ENCODE peak calls at places on chromosome 15, in five cellular contexts. V is astrocyte of the spinal cord, E is cardiac fibroblast, O is foreskin fibroblast, J is endothelial cell. N is an unnamed sample.

GRCh38 chr15:99495430-99496301 is 70.1 kb upstream of the MEF2A start:
- DNase-seq in V (no peak), E (no peak), O (no peak), J (no peak), N (no peak)

GRCh38 chr15:62165793-62166380 is 802 bp upstream of the C2CD4B start:
- DNase-seq in J (no peak), V (no peak), O (no peak), E (peak), N (no peak)

GRCh38 chr15:25710184-25710583 is 152.9 kb downstream of the ATP10A start:
- DNase-seq in E (peak), V (no peak), O (no peak), J (peak), N (no peak)

GRCh38 chr15:43268111-43269105 is 1.7 kb upstream of the TGM5 start:
- DNase-seq in O (no peak), J (peak), V (peak), E (no peak), N (no peak)

GRCh38 chr15:65100427-65100826 is 14.6 kb downstream of the UBAP1L start:
- DNase-seq in J (no peak), E (no peak), O (no peak), V (no peak), N (no peak)

GRCh38 chr15:64731012-64731806 is 44.2 kb downstream of the RBPMS2 start:
- DNase-seq in J (peak), O (peak), E (peak), V (peak), N (peak)

GRCh38 chr15:40536501-40536900 is 28.3 kb downstream of the CCDC32 start:
- DNase-seq in V (peak), O (peak), E (peak), J (no peak), N (peak)

GRCh38 chr15:62658498-62658897 is 384.0 kb upstream of the TPM1 start:
- DNase-seq in J (no peak), O (no peak), V (no peak), E (peak), N (no peak)

GRCh38 chr15:37880009-37880834 is 54.2 kb upstream of the TMCO5A start:
- DNase-seq in V (peak), E (peak), O (peak), J (peak), N (peak)

GRCh38 chr15:89495638-89496145 is 691 bp downstream of the RHCG start:
- DNase-seq in E (no peak), J (no peak), V (no peak), O (no peak), N (no peak)

GRCh38 chr15:59105839-59106238 is 893 bp downstream of the CCNB2 start:
- DNase-seq in J (no peak), V (no peak), E (no peak), O (no peak), N (no peak)
- TF ChIP-seq CTCF in J (no peak), V (peak), E (no peak), O (no peak), N (no peak)

GRCh38 chr15:100525894-100526512 is 2.7 kb downstream of the CERS3 start:
- DNase-seq in J (no peak), V (no peak), O (no peak), E (no peak), N (no peak)
- TF ChIP-seq CTCF in J (no peak), V (no peak), O (no peak), E (no peak), N (no peak)

DNA sequence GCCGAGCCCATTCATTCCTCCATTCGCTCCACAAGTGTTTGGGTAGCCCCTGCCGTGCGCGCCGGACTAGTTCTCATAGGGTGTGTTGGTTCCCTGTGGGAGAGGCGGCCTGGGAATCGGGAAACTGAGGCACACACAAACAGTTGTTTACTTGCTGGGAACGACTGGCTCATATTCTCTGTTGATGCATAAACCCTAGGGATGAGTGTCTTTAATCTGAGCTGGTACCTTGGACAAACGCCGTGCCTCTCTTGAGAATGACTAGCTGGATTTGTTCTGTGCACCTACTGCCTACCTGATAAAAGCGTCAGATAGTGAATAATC is 737 bp downstream of the DNAJA4 start:
- DNase-seq in E (no peak), O (no peak), J (no peak), V (no peak), N (no peak)
- TF ChIP-seq CTCF in E (no peak), O (no peak), J (no peak), V (no peak), N (no peak)

GRCh38 chr15:78620021-78620838 is 566 bp downstream of the CHRNA3 start:
- DNase-seq in J (peak), E (peak), V (no peak), O (no peak), N (no peak)
- TF ChIP-seq CTCF in J (no peak), E (peak), V (peak), O (peak), N (no peak)

GRCh38 chr15:69045810-69046209 is 31.3 kb downstream of the NOX5 start:
- DNase-seq in E (peak), J (no peak), V (peak), O (no peak), N (no peak)
- TF ChIP-seq CTCF in E (peak), J (no peak), V (peak), O (peak), N (peak)

GRCh38 chr15:33310481-33311311 is at the start of gene RYR3:
- DNase-seq in E (peak), V (peak), O (no peak), J (peak), N (no peak)

GRCh38 chr15:33311312-33311971 is 675 bp downstream of the RYR3 start:
- DNase-seq in V (no peak), E (peak), J (peak), O (no peak), N (no peak)

GRCh38 chr15:33314115-33314514 is 3.3 kb downstream of the RYR3 start:
- DNase-seq in E (no peak), V (no peak), O (no peak), J (no peak), N (no peak)

GRCh38 chr15:33313491-33313890 is 2.7 kb downstream of the RYR3 start:
- DNase-seq in E (no peak), V (no peak), O (no peak), J (no peak), N (no peak)

GRCh38 chr15:33309602-33310276 is 1.0 kb upstream of the RYR3 start:
- DNase-seq in V (no peak), O (no peak), J (peak), E (peak), N (no peak)
- TF ChIP-seq CTCF in V (peak), O (peak), J (no peak), E (peak), N (peak)

GRCh38 chr15:48442011-48442410 is 110.8 kb downstream of the DUT start:
- DNase-seq in V (no peak), O (no peak), J (no peak), E (no peak), N (no peak)
- TF ChIP-seq CTCF in V (no peak), O (no peak), J (no peak), E (no peak), N (no peak)

DNA sequence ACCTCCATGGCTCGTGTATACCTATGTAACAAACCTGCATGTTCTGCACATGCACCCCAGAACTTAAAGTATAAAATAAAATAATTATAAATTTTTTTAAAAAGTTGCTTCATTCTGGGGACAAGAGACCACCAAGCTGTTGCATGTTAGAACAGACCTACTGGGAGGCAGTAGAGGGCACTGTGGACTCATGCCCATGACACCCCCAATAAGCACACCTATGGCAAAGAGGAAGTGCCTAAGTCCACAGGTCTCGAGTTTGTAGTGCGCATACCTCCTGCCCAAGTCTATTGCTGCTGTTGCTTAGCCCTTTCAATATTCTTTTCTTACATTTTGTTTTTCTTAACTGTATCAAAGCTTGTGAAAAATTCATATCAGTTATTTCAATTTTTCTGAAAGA is 267.9 kb upstream of the THBS1 start:
- DNase-seq in E (peak), V (no peak), O (no peak), J (no peak), N (no peak)
- TF ChIP-seq CTCF in E (peak), V (peak), O (no peak), J (no peak), N (peak)

N was measured in HFFc6.